ENCODE peak calls at places on chromosomes 5 and 9, in nine cellular contexts. One of them, this sample, is unnamed.

GRCh38 chr9:127662617-127663016 is 44.2 kb upstream of the CFAP157 start:
- DNase-seq in transverse colon: no peak
- DNase-seq in HFF-Myc: no peak
- DNase-seq in upper lobe of right lung: no peak
- DNase-seq in GM06990: no peak
- DNase-seq in dorsolateral prefrontal cortex: no peak
- DNase-seq in heart left ventricle: no peak
- DNase-seq in left ventricle myocardium inferior: no peak
- DNase-seq in HCT116: no peak
- DNase-seq in this sample: no peak

GRCh38 chr9:18438951-18439350 is 35.0 kb upstream of the ADAMTSL1 start:
- DNase-seq in transverse colon: no peak
- DNase-seq in HFF-Myc: no peak
- DNase-seq in upper lobe of right lung: no peak
- DNase-seq in GM06990: no peak
- DNase-seq in dorsolateral prefrontal cortex: no peak
- DNase-seq in heart left ventricle: no peak
- DNase-seq in left ventricle myocardium inferior: no peak
- DNase-seq in HCT116: no peak
- DNase-seq in this sample: no peak

GRCh38 chr5:61881821-61882220 is 424.2 kb upstream of the KIF2A start:
- DNase-seq in transverse colon: no peak
- DNase-seq in HFF-Myc: no peak
- DNase-seq in upper lobe of right lung: no peak
- DNase-seq in GM06990: no peak
- DNase-seq in dorsolateral prefrontal cortex: peak
- DNase-seq in heart left ventricle: no peak
- DNase-seq in left ventricle myocardium inferior: no peak
- DNase-seq in HCT116: no peak
- DNase-seq in this sample: peak

GRCh38 chr5:95281211-95281610 is 3.7 kb downstream of the MCTP1 start:
- DNase-seq in transverse colon: no peak
- DNase-seq in HFF-Myc: no peak
- DNase-seq in upper lobe of right lung: no peak
- DNase-seq in GM06990: no peak
- DNase-seq in dorsolateral prefrontal cortex: no peak
- DNase-seq in heart left ventricle: no peak
- DNase-seq in left ventricle myocardium inferior: no peak
- DNase-seq in HCT116: peak
- DNase-seq in this sample: no peak

GRCh38 chr9:129333961-129334743 is 156.1 kb upstream of the IER5L start:
- DNase-seq in transverse colon: peak
- DNase-seq in HFF-Myc: peak
- DNase-seq in upper lobe of right lung: peak
- DNase-seq in GM06990: no peak
- DNase-seq in dorsolateral prefrontal cortex: peak
- DNase-seq in heart left ventricle: peak
- DNase-seq in left ventricle myocardium inferior: peak
- DNase-seq in HCT116: peak
- DNase-seq in this sample: peak

GRCh38 chr5:175922192-175922885 is 45.8 kb downstream of the THOC3 start:
- DNase-seq in transverse colon: no peak
- DNase-seq in HFF-Myc: peak
- DNase-seq in upper lobe of right lung: no peak
- DNase-seq in GM06990: no peak
- DNase-seq in dorsolateral prefrontal cortex: no peak
- DNase-seq in heart left ventricle: no peak
- DNase-seq in left ventricle myocardium inferior: no peak
- DNase-seq in HCT116: no peak
- DNase-seq in this sample: peak

GRCh38 chr9:138048184-138048583 is 170.6 kb downstream of the CACNA1B start:
- DNase-seq in transverse colon: no peak
- DNase-seq in HFF-Myc: no peak
- DNase-seq in upper lobe of right lung: peak
- DNase-seq in GM06990: no peak
- DNase-seq in dorsolateral prefrontal cortex: no peak
- DNase-seq in heart left ventricle: peak
- DNase-seq in left ventricle myocardium inferior: no peak
- DNase-seq in HCT116: no peak
- DNase-seq in this sample: no peak

GRCh38 chr9:26043431-26043830 is 365.2 kb upstream of the TUSC1 start:
- DNase-seq in transverse colon: no peak
- DNase-seq in HFF-Myc: no peak
- DNase-seq in upper lobe of right lung: no peak
- DNase-seq in GM06990: no peak
- DNase-seq in dorsolateral prefrontal cortex: no peak
- DNase-seq in heart left ventricle: no peak
- DNase-seq in left ventricle myocardium inferior: no peak
- DNase-seq in HCT116: no peak
- DNase-seq in this sample: no peak

GRCh38 chr9:96417610-96418073 is 528 bp downstream of the ZNF367 start:
- DNase-seq in transverse colon: peak
- DNase-seq in HFF-Myc: no peak
- DNase-seq in upper lobe of right lung: peak
- DNase-seq in GM06990: no peak
- DNase-seq in dorsolateral prefrontal cortex: no peak
- DNase-seq in heart left ventricle: peak
- DNase-seq in left ventricle myocardium inferior: peak
- DNase-seq in HCT116: no peak
- DNase-seq in this sample: no peak

GRCh38 chr9:125551781-125552180 is 155.2 kb downstream of the MAPKAP1 start:
- DNase-seq in transverse colon: no peak
- DNase-seq in HFF-Myc: no peak
- DNase-seq in upper lobe of right lung: no peak
- DNase-seq in GM06990: no peak
- DNase-seq in dorsolateral prefrontal cortex: no peak
- DNase-seq in heart left ventricle: no peak
- DNase-seq in left ventricle myocardium inferior: no peak
- DNase-seq in HCT116: no peak
- DNase-seq in this sample: no peak

GRCh38 chr9:74555625-74556024 is 58.5 kb downstream of the RORB start:
- DNase-seq in transverse colon: no peak
- DNase-seq in HFF-Myc: no peak
- DNase-seq in upper lobe of right lung: no peak
- DNase-seq in GM06990: no peak
- DNase-seq in dorsolateral prefrontal cortex: no peak
- DNase-seq in heart left ventricle: no peak
- DNase-seq in left ventricle myocardium inferior: no peak
- DNase-seq in HCT116: no peak
- DNase-seq in this sample: no peak

GRCh38 chr5:11396867-11397266 is 507.4 kb downstream of the CTNND2 start:
- DNase-seq in transverse colon: no peak
- DNase-seq in HFF-Myc: no peak
- DNase-seq in upper lobe of right lung: no peak
- DNase-seq in GM06990: no peak
- DNase-seq in dorsolateral prefrontal cortex: no peak
- DNase-seq in heart left ventricle: no peak
- DNase-seq in left ventricle myocardium inferior: no peak
- DNase-seq in HCT116: no peak
- DNase-seq in this sample: no peak

GRCh38 chr9:97874617-97875016 is 21.6 kb downstream of the FOXE1 start:
- DNase-seq in transverse colon: no peak
- DNase-seq in HFF-Myc: no peak
- DNase-seq in upper lobe of right lung: no peak
- DNase-seq in GM06990: no peak
- DNase-seq in dorsolateral prefrontal cortex: no peak
- DNase-seq in heart left ventricle: no peak
- DNase-seq in left ventricle myocardium inferior: no peak
- DNase-seq in HCT116: no peak
- DNase-seq in this sample: no peak

DNA sequence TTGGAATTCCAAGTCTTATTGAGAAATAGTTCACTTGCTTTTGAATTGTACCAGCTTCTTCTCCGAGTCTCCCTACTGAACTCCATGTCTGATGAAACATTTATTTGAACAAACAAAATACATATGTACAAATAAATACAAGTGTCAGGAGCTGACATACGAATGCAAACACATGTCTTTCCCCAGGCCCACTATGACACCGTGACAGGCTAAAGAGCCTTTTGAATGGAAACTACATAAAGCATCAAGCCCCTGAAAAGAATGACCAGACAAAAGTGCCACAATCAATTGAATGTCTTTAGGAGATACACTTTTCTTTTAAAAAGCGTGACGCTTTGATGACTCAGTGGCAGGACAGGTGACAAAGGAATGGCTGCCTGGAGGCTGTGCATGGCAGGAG is 112.3 kb upstream of the BNC2 start:
- DNase-seq in transverse colon: no peak
- DNase-seq in HFF-Myc: no peak
- DNase-seq in upper lobe of right lung: no peak
- DNase-seq in GM06990: no peak
- DNase-seq in dorsolateral prefrontal cortex: no peak
- DNase-seq in heart left ventricle: no peak
- DNase-seq in left ventricle myocardium inferior: no peak
- DNase-seq in HCT116: no peak
- DNase-seq in this sample: no peak
- H3K4me3 ChIP-seq in transverse colon: no peak
- H3K4me3 ChIP-seq in HFF-Myc: no peak
- H3K4me3 ChIP-seq in upper lobe of right lung: no peak
- H3K4me3 ChIP-seq in GM06990: no peak
- H3K4me3 ChIP-seq in dorsolateral prefrontal cortex: no peak
- H3K4me3 ChIP-seq in heart left ventricle: no peak
- H3K4me3 ChIP-seq in left ventricle myocardium inferior: no peak
- H3K4me3 ChIP-seq in HCT116: no peak
- H3K4me3 ChIP-seq in this sample: no peak

GRCh38 chr9:113992276-113992951 is 85.7 kb downstream of the AMBP start:
- DNase-seq in transverse colon: no peak
- DNase-seq in HFF-Myc: no peak
- DNase-seq in upper lobe of right lung: no peak
- DNase-seq in GM06990: no peak
- DNase-seq in dorsolateral prefrontal cortex: peak
- DNase-seq in heart left ventricle: peak
- DNase-seq in left ventricle myocardium inferior: peak
- DNase-seq in HCT116: no peak
- DNase-seq in this sample: no peak
- TF ChIP-seq CTCF in transverse colon: no peak
- TF ChIP-seq CTCF in HFF-Myc: no peak
- TF ChIP-seq CTCF in upper lobe of right lung: no peak
- TF ChIP-seq CTCF in GM06990: no peak
- TF ChIP-seq CTCF in dorsolateral prefrontal cortex: peak
- TF ChIP-seq CTCF in heart left ventricle: no peak
- TF ChIP-seq CTCF in left ventricle myocardium inferior: no peak
- TF ChIP-seq CTCF in HCT116: no peak
- TF ChIP-seq CTCF in this sample: no peak

GRCh38 chr5:124659798-124660197 is 86.6 kb downstream of the ZNF608 start:
- DNase-seq in transverse colon: no peak
- DNase-seq in HFF-Myc: no peak
- DNase-seq in upper lobe of right lung: no peak
- DNase-seq in GM06990: no peak
- DNase-seq in dorsolateral prefrontal cortex: no peak
- DNase-seq in heart left ventricle: no peak
- DNase-seq in left ventricle myocardium inferior: no peak
- DNase-seq in HCT116: no peak
- DNase-seq in this sample: no peak

GRCh38 chr5:124655943-124656459 is 90.4 kb downstream of the ZNF608 start:
- DNase-seq in transverse colon: peak
- DNase-seq in HFF-Myc: peak
- DNase-seq in upper lobe of right lung: no peak
- DNase-seq in GM06990: no peak
- DNase-seq in dorsolateral prefrontal cortex: no peak
- DNase-seq in heart left ventricle: no peak
- DNase-seq in left ventricle myocardium inferior: no peak
- DNase-seq in HCT116: peak
- DNase-seq in this sample: peak

GRCh38 chr5:124661317-124662141 is 84.9 kb downstream of the ZNF608 start:
- DNase-seq in transverse colon: no peak
- DNase-seq in HFF-Myc: no peak
- DNase-seq in upper lobe of right lung: no peak
- DNase-seq in GM06990: no peak
- DNase-seq in dorsolateral prefrontal cortex: no peak
- DNase-seq in heart left ventricle: no peak
- DNase-seq in left ventricle myocardium inferior: no peak
- DNase-seq in HCT116: peak
- DNase-seq in this sample: peak

GRCh38 chr5:124660229-124661093 is 86.0 kb downstream of the ZNF608 start:
- DNase-seq in transverse colon: no peak
- DNase-seq in HFF-Myc: no peak
- DNase-seq in upper lobe of right lung: no peak
- DNase-seq in GM06990: no peak
- DNase-seq in dorsolateral prefrontal cortex: no peak
- DNase-seq in heart left ventricle: no peak
- DNase-seq in left ventricle myocardium inferior: no peak
- DNase-seq in HCT116: no peak
- DNase-seq in this sample: peak

DNA sequence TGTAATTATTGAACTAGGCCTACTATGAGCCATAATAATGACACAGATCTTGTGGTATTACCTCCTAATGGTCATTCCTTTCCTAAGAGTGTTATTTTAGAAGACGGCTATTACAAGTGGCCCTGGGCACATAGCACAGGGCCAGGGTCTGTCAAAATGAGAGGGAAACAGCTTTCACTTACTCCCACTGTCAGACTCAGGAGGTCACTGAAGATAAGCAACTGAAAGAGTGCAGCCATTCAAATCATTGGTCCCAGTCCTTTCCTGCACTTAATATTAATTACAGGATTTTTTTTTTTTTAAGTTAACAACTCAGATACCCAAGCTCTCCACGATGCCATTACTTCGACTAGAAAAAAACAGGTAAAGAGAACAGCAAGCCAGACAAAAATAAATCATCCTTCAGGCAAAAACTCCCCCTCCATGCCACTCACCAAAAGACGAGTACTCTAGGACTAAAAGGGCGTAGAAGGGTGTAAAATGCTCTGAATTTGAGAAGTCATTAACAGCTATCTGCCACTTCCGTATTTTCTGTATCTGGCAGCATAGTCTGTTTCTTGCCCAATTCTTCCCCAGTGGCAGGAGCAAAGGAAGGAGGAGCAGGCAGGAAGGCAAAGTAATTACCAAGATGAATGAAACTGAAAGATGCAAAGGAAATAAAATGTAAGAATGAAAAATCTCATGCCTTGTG is 87.4 kb downstream of the ZNF608 start:
- DNase-seq in transverse colon: no peak
- DNase-seq in HFF-Myc: no peak
- DNase-seq in upper lobe of right lung: no peak
- DNase-seq in GM06990: no peak
- DNase-seq in dorsolateral prefrontal cortex: no peak
- DNase-seq in heart left ventricle: no peak
- DNase-seq in left ventricle myocardium inferior: no peak
- DNase-seq in HCT116: no peak
- DNase-seq in this sample: no peak
- H3K4me3 ChIP-seq in transverse colon: no peak
- H3K4me3 ChIP-seq in HFF-Myc: no peak
- H3K4me3 ChIP-seq in upper lobe of right lung: no peak
- H3K4me3 ChIP-seq in GM06990: no peak
- H3K4me3 ChIP-seq in dorsolateral prefrontal cortex: no peak
- H3K4me3 ChIP-seq in heart left ventricle: no peak
- H3K4me3 ChIP-seq in left ventricle myocardium inferior: no peak
- H3K4me3 ChIP-seq in HCT116: no peak
- H3K4me3 ChIP-seq in this sample: no peak

DNA sequence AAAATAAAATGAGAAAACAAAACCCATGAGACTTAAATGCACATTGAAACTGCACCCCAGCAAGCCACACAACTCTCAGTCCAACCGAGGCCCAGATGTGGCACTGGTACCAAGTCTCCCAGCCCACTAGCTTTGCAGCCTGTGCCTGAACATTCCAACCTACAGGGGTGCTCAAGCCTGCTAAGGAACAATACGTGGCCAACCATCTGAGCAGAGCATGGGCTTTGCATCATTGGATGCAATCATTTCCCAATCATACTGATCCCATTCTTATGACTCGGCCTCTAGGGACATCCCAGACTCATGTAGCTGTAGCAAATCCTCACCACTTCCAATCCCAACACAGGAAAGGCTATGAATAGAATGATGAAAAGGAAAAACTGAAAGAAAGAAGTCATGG is 297.2 kb downstream of the SPOCK1 start:
- DNase-seq in transverse colon: no peak
- DNase-seq in HFF-Myc: no peak
- DNase-seq in upper lobe of right lung: no peak
- DNase-seq in GM06990: no peak
- DNase-seq in dorsolateral prefrontal cortex: no peak
- DNase-seq in heart left ventricle: no peak
- DNase-seq in left ventricle myocardium inferior: no peak
- DNase-seq in HCT116: no peak
- DNase-seq in this sample: peak
- TF ChIP-seq CTCF in transverse colon: no peak
- TF ChIP-seq CTCF in HFF-Myc: peak
- TF ChIP-seq CTCF in upper lobe of right lung: no peak
- TF ChIP-seq CTCF in GM06990: no peak
- TF ChIP-seq CTCF in dorsolateral prefrontal cortex: no peak
- TF ChIP-seq CTCF in heart left ventricle: peak
- TF ChIP-seq CTCF in left ventricle myocardium inferior: no peak
- TF ChIP-seq CTCF in HCT116: no peak
- TF ChIP-seq CTCF in this sample: peak